ENCODE peak calls at places on chromosomes 13 and 19, in nine cellular contexts. One of them, this sample, is unnamed.

GRCh38 chr13:114063545-114064515 is 68.6 kb downstream of the RASA3 start:
- DNase-seq in heart left ventricle: peak; percentile 48
- DNase-seq in GM12865: peak; percentile 65
- DNase-seq in breast epithelium: no peak
- DNase-seq in B cell: no peak
- DNase-seq in brain microvascular endothelial cell: no peak
- DNase-seq in psoas muscle: peak; percentile 81
- DNase-seq in left ventricle myocardium inferior: peak; percentile 63
- DNase-seq in AG04449: no peak
- DNase-seq in this sample: no peak

GRCh38 chr19:16412596-16413355 is 59.0 kb downstream of the EPS15L1 start:
- DNase-seq in heart left ventricle: no peak
- DNase-seq in GM12865: no peak
- DNase-seq in breast epithelium: no peak
- DNase-seq in B cell: no peak
- DNase-seq in brain microvascular endothelial cell: no peak
- DNase-seq in psoas muscle: no peak
- DNase-seq in left ventricle myocardium inferior: no peak
- DNase-seq in AG04449: no peak
- DNase-seq in this sample: no peak

GRCh38 chr13:96027496-96027895 is 25.7 kb downstream of the UGGT2 start:
- DNase-seq in heart left ventricle: no peak
- DNase-seq in GM12865: no peak
- DNase-seq in breast epithelium: no peak
- DNase-seq in B cell: no peak
- DNase-seq in brain microvascular endothelial cell: no peak
- DNase-seq in psoas muscle: no peak
- DNase-seq in left ventricle myocardium inferior: no peak
- DNase-seq in AG04449: no peak
- DNase-seq in this sample: no peak

GRCh38 chr13:46831588-46832194 is 34.7 kb upstream of the ESD start:
- DNase-seq in heart left ventricle: no peak
- DNase-seq in GM12865: peak; percentile 64
- DNase-seq in breast epithelium: no peak
- DNase-seq in B cell: peak; percentile 62
- DNase-seq in brain microvascular endothelial cell: peak; percentile 46
- DNase-seq in psoas muscle: no peak
- DNase-seq in left ventricle myocardium inferior: no peak
- DNase-seq in AG04449: no peak
- DNase-seq in this sample: no peak

GRCh38 chr13:40137400-40137799 is 481.9 kb downstream of the COG6 start:
- DNase-seq in heart left ventricle: no peak
- DNase-seq in GM12865: no peak
- DNase-seq in breast epithelium: no peak
- DNase-seq in B cell: no peak
- DNase-seq in brain microvascular endothelial cell: no peak
- DNase-seq in psoas muscle: no peak
- DNase-seq in left ventricle myocardium inferior: no peak
- DNase-seq in AG04449: no peak
- DNase-seq in this sample: no peak

GRCh38 chr13:110409581-110409992 is 102.5 kb downstream of the COL4A2 start:
- DNase-seq in heart left ventricle: peak; percentile 60
- DNase-seq in GM12865: no peak
- DNase-seq in breast epithelium: no peak
- DNase-seq in B cell: no peak
- DNase-seq in brain microvascular endothelial cell: peak; percentile 96
- DNase-seq in psoas muscle: no peak
- DNase-seq in left ventricle myocardium inferior: no peak
- DNase-seq in AG04449: no peak
- DNase-seq in this sample: no peak

GRCh38 chr19:19741184-19741583 is 8.3 kb upstream of the ZNF14 start:
- DNase-seq in heart left ventricle: no peak
- DNase-seq in GM12865: no peak
- DNase-seq in breast epithelium: no peak
- DNase-seq in B cell: no peak
- DNase-seq in brain microvascular endothelial cell: no peak
- DNase-seq in psoas muscle: no peak
- DNase-seq in left ventricle myocardium inferior: no peak
- DNase-seq in AG04449: no peak
- DNase-seq in this sample: no peak

GRCh38 chr19:18304496-18305312 is 18.2 kb downstream of the LSM4 start:
- DNase-seq in heart left ventricle: peak; percentile 89
- DNase-seq in GM12865: peak; percentile 81
- DNase-seq in breast epithelium: peak; percentile 68
- DNase-seq in B cell: peak; percentile 87
- DNase-seq in brain microvascular endothelial cell: peak; percentile 80
- DNase-seq in psoas muscle: peak; percentile 92
- DNase-seq in left ventricle myocardium inferior: peak; percentile 89
- DNase-seq in AG04449: no peak
- DNase-seq in this sample: no peak

GRCh38 chr19:18292810-18293641 is 11.6 kb upstream of the JUND start:
- DNase-seq in heart left ventricle: peak; percentile 89
- DNase-seq in GM12865: peak; percentile 67
- DNase-seq in breast epithelium: peak; percentile 70
- DNase-seq in B cell: peak; percentile 64
- DNase-seq in brain microvascular endothelial cell: peak; percentile 52
- DNase-seq in psoas muscle: peak; percentile 85
- DNase-seq in left ventricle myocardium inferior: peak; percentile 91
- DNase-seq in AG04449: no peak
- DNase-seq in this sample: peak; percentile 88

GRCh38 chr13:43669101-43669500 is 117.7 kb downstream of the ENOX1 start:
- DNase-seq in heart left ventricle: no peak
- DNase-seq in GM12865: no peak
- DNase-seq in breast epithelium: no peak
- DNase-seq in B cell: no peak
- DNase-seq in brain microvascular endothelial cell: no peak
- DNase-seq in psoas muscle: no peak
- DNase-seq in left ventricle myocardium inferior: no peak
- DNase-seq in AG04449: no peak
- DNase-seq in this sample: no peak

GRCh38 chr19:1400281-1401137 is 833 bp downstream of the GAMT start:
- DNase-seq in heart left ventricle: peak; percentile 71
- DNase-seq in GM12865: no peak
- DNase-seq in breast epithelium: no peak
- DNase-seq in B cell: no peak
- DNase-seq in brain microvascular endothelial cell: no peak
- DNase-seq in psoas muscle: peak; percentile 81
- DNase-seq in left ventricle myocardium inferior: peak; percentile 71
- DNase-seq in AG04449: no peak
- DNase-seq in this sample: no peak
- TF ChIP-seq CTCF in heart left ventricle: no peak
- TF ChIP-seq CTCF in GM12865: no peak
- TF ChIP-seq CTCF in breast epithelium: no peak
- TF ChIP-seq CTCF in B cell: no peak
- TF ChIP-seq CTCF in brain microvascular endothelial cell: no peak
- TF ChIP-seq CTCF in psoas muscle: no peak
- TF ChIP-seq CTCF in left ventricle myocardium inferior: no peak
- TF ChIP-seq CTCF in AG04449: no peak
- TF ChIP-seq CTCF in this sample: no peak

GRCh38 chr13:103799028-103799427 is 732.8 kb upstream of the SLC10A2 start:
- DNase-seq in heart left ventricle: no peak
- DNase-seq in GM12865: no peak
- DNase-seq in breast epithelium: no peak
- DNase-seq in B cell: no peak
- DNase-seq in brain microvascular endothelial cell: no peak
- DNase-seq in psoas muscle: no peak
- DNase-seq in left ventricle myocardium inferior: no peak
- DNase-seq in AG04449: no peak
- DNase-seq in this sample: no peak
- TF ChIP-seq CTCF in heart left ventricle: no peak
- TF ChIP-seq CTCF in GM12865: no peak
- TF ChIP-seq CTCF in breast epithelium: no peak
- TF ChIP-seq CTCF in B cell: no peak
- TF ChIP-seq CTCF in brain microvascular endothelial cell: no peak
- TF ChIP-seq CTCF in psoas muscle: no peak
- TF ChIP-seq CTCF in left ventricle myocardium inferior: no peak
- TF ChIP-seq CTCF in AG04449: no peak
- TF ChIP-seq CTCF in this sample: no peak

DNA sequence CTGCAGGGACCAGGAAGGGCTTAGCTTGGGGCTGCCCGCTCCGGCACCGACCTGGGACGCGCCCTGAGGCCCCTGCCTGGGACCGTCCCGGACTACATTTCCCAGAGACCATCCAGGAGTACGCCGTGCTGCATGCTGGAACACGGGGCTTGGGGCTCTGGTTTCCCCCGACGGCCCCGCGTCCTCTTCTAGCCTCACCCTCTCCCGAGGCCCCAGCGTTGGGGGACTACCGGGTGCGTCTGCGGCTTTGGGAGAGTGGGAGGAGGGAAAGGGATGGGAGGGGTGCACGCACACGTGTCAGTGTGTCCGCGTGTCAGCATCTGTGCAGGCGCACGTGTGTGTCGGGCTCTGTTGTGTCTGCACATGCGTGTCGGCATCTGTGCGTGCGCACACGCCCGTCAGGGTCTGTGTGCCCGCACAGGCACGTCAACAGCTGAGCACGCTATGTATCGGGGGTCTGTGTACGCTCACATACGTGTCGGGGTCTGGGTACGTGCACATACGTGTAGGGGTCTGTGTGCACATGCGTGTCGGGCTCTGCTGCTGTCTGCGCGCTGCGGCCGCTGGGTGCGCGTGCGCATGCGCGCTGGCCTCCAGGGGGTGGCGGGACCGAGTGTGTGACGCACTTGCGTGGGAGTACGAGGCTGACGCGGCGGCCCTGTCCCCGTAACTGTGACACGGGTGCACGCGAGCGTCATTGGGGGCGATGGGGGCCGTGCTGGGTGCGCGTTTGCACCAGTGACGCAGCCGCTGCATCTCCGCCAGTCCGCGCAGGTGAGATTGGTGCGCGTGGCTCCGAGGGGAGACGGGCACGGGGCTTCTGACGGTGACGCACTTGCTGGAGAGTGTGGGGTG is at the start of gene ZNF331:
- DNase-seq in heart left ventricle: peak; percentile 83
- DNase-seq in GM12865: peak; percentile 90
- DNase-seq in breast epithelium: peak; percentile 71
- DNase-seq in B cell: peak; percentile 94
- DNase-seq in brain microvascular endothelial cell: peak; percentile 68
- DNase-seq in psoas muscle: peak; percentile 84
- DNase-seq in left ventricle myocardium inferior: peak; percentile 80
- DNase-seq in AG04449: no peak
- DNase-seq in this sample: peak; percentile 85
- TF ChIP-seq CTCF in heart left ventricle: peak; percentile 22
- TF ChIP-seq CTCF in GM12865: peak; percentile 49
- TF ChIP-seq CTCF in breast epithelium: peak; percentile 42
- TF ChIP-seq CTCF in B cell: no peak
- TF ChIP-seq CTCF in brain microvascular endothelial cell: peak; percentile 39
- TF ChIP-seq CTCF in psoas muscle: peak; percentile 42
- TF ChIP-seq CTCF in left ventricle myocardium inferior: peak; percentile 66
- TF ChIP-seq CTCF in AG04449: peak; percentile 53
- TF ChIP-seq CTCF in this sample: peak; percentile 65

DNA sequence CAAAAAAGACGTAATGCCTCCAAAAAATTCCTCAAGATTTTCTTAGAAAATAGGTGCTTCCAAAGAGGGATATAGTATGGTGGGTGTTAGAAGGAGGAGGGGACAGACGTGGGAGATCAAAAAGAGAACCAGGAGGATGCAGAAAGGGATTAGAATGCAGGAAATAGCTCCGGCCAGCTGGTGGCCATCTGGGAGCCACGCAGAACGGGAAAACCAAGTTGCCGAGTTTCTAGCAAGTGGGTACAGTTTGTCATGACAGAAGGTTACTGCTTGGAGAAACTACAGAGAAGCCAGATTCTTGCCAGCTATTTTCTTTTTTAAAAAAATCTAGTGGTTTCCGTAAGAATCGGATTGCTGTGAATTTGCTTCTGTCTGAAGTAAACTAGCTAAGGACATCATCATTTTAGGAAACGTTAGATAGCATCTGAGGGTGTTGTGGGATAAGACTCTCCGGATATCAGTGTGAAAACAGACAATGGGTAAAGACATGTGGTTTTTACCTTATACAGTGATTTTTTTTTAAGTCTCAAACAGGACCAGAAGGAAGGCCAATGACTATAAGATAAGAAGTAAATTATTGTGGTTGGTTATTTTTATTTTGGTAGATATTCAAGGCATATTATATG is 104.9 kb downstream of the HSPH1 start:
- DNase-seq in heart left ventricle: no peak
- DNase-seq in GM12865: no peak
- DNase-seq in breast epithelium: no peak
- DNase-seq in B cell: no peak
- DNase-seq in brain microvascular endothelial cell: no peak
- DNase-seq in psoas muscle: no peak
- DNase-seq in left ventricle myocardium inferior: no peak
- DNase-seq in AG04449: no peak
- DNase-seq in this sample: no peak
- TF ChIP-seq CTCF in heart left ventricle: no peak
- TF ChIP-seq CTCF in GM12865: no peak
- TF ChIP-seq CTCF in breast epithelium: no peak
- TF ChIP-seq CTCF in B cell: no peak
- TF ChIP-seq CTCF in brain microvascular endothelial cell: peak; percentile 36
- TF ChIP-seq CTCF in psoas muscle: no peak
- TF ChIP-seq CTCF in left ventricle myocardium inferior: no peak
- TF ChIP-seq CTCF in AG04449: no peak
- TF ChIP-seq CTCF in this sample: no peak

DNA sequence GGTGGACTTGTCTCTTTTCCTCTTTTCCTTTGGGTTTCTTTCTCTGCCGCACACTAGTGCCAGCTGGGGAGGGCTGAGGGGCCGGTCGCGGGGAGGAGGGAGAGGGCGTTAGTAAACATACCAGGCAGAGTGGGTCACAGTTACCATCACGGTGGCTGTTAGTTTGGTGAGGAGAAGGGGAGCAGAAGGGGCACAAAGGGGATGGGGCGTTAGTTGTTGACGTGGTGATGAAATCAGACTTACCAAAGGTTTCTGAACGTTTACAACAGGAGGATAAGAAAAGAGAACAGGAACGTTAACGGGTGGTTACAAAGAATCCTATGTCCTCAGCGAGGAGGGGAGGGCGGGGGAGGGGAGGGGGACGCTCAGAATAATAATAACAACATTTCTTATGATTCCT is 77.9 kb downstream of the PTPRS start:
- DNase-seq in heart left ventricle: no peak
- DNase-seq in GM12865: no peak
- DNase-seq in breast epithelium: no peak
- DNase-seq in B cell: no peak
- DNase-seq in brain microvascular endothelial cell: no peak
- DNase-seq in psoas muscle: no peak
- DNase-seq in left ventricle myocardium inferior: no peak
- DNase-seq in AG04449: no peak
- DNase-seq in this sample: no peak
- TF ChIP-seq CTCF in heart left ventricle: no peak
- TF ChIP-seq CTCF in GM12865: no peak
- TF ChIP-seq CTCF in breast epithelium: no peak
- TF ChIP-seq CTCF in B cell: no peak
- TF ChIP-seq CTCF in brain microvascular endothelial cell: no peak
- TF ChIP-seq CTCF in psoas muscle: no peak
- TF ChIP-seq CTCF in left ventricle myocardium inferior: no peak
- TF ChIP-seq CTCF in AG04449: no peak
- TF ChIP-seq CTCF in this sample: no peak